ENCODE peak calls at places on chromosomes 7 and 10, in five cellular contexts. One of them, this sample, is unnamed.

GRCh38 chr10:26860026-26860541 is 674 bp downstream of the ABI1 start:
- DNase-seq in T-helper 9 cell: peak; percentile 51
- DNase-seq in body of pancreas: peak; percentile 64
- DNase-seq in NCI-H2081: peak; percentile 2
- DNase-seq in amniotic epithelial cell: peak; percentile 58
- DNase-seq in this sample: peak; percentile 23

GRCh38 chr7:135414850-135415439 is 95.0 kb downstream of the CNOT4 start:
- DNase-seq in T-helper 9 cell: no peak
- DNase-seq in body of pancreas: peak; percentile 75
- DNase-seq in NCI-H2081: peak; percentile 15
- DNase-seq in amniotic epithelial cell: peak; percentile 71
- DNase-seq in this sample: no peak

GRCh38 chr10:84818956-84819355 is 490.6 kb downstream of the CCSER2 start:
- DNase-seq in T-helper 9 cell: no peak
- DNase-seq in body of pancreas: no peak
- DNase-seq in NCI-H2081: no peak
- DNase-seq in amniotic epithelial cell: no peak
- DNase-seq in this sample: peak; percentile 77

GRCh38 chr10:74223755-74224530 is 72.9 kb downstream of the ADK start:
- DNase-seq in T-helper 9 cell: no peak
- DNase-seq in body of pancreas: no peak
- DNase-seq in NCI-H2081: no peak
- DNase-seq in amniotic epithelial cell: peak; percentile 69
- DNase-seq in this sample: no peak

GRCh38 chr7:121872831-121873764 is at the start of gene PTPRZ1:
- DNase-seq in T-helper 9 cell: no peak
- DNase-seq in body of pancreas: peak; percentile 69
- DNase-seq in NCI-H2081: peak; percentile 72
- DNase-seq in amniotic epithelial cell: no peak
- DNase-seq in this sample: no peak

GRCh38 chr10:49177391-49178355 is 10.5 kb downstream of the TMEM273 start:
- DNase-seq in T-helper 9 cell: peak; percentile 37
- DNase-seq in body of pancreas: no peak
- DNase-seq in NCI-H2081: no peak
- DNase-seq in amniotic epithelial cell: peak; percentile 57
- DNase-seq in this sample: no peak

GRCh38 chr7:138750926-138751464 is 46.8 kb upstream of the TMEM213 start:
- DNase-seq in T-helper 9 cell: no peak
- DNase-seq in body of pancreas: no peak
- DNase-seq in NCI-H2081: no peak
- DNase-seq in amniotic epithelial cell: no peak
- DNase-seq in this sample: no peak

GRCh38 chr10:31158000-31158658 is 126.5 kb upstream of the ZNF438 start:
- DNase-seq in T-helper 9 cell: no peak
- DNase-seq in body of pancreas: no peak
- DNase-seq in NCI-H2081: no peak
- DNase-seq in amniotic epithelial cell: peak; percentile 32
- DNase-seq in this sample: peak; percentile 78

GRCh38 chr7:88363249-88363648 is 56.6 kb upstream of the STEAP4 start:
- DNase-seq in T-helper 9 cell: no peak
- DNase-seq in body of pancreas: no peak
- DNase-seq in NCI-H2081: no peak
- DNase-seq in amniotic epithelial cell: no peak
- DNase-seq in this sample: no peak

GRCh38 chr7:19284596-19285300 is 139.5 kb upstream of the FERD3L start:
- DNase-seq in T-helper 9 cell: no peak
- DNase-seq in body of pancreas: no peak
- DNase-seq in NCI-H2081: no peak
- DNase-seq in amniotic epithelial cell: peak; percentile 91
- DNase-seq in this sample: no peak

GRCh38 chr10:90417056-90417455 is 440.8 kb downstream of the HTR7 start:
- DNase-seq in T-helper 9 cell: no peak
- DNase-seq in body of pancreas: no peak
- DNase-seq in NCI-H2081: no peak
- DNase-seq in amniotic epithelial cell: peak; percentile 97
- DNase-seq in this sample: no peak

GRCh38 chr7:157843336-157844140 is 506.7 kb downstream of the DNAJB6 start:
- DNase-seq in T-helper 9 cell: no peak
- DNase-seq in body of pancreas: no peak
- DNase-seq in NCI-H2081: no peak
- DNase-seq in amniotic epithelial cell: no peak
- DNase-seq in this sample: no peak

GRCh38 chr10:30725661-30726060 is 96.1 kb upstream of the LYZL2 start:
- DNase-seq in T-helper 9 cell: no peak
- DNase-seq in body of pancreas: no peak
- DNase-seq in NCI-H2081: no peak
- DNase-seq in amniotic epithelial cell: no peak
- DNase-seq in this sample: no peak